ENCODE peak calls at places on chromosomes 11 and 22, in four cellular contexts. W is HepG2, R is K562, U is GM12878. I is an unnamed sample.

GRCh38 chr11:68471360-68472340 is 11.1 kb downstream of the PPP6R3 start:
- DNase-seq in W (no peak), R (no peak), U (peak), I (no peak)

GRCh38 chr11:19437760-19438159 is 197.0 kb upstream of the E2F8 start:
- DNase-seq in W (no peak), R (no peak), U (no peak), I (peak)

GRCh38 chr22:39661842-39662676 is 91.5 kb downstream of the CACNA1I start:
- DNase-seq in W (no peak), R (peak), U (no peak), I (no peak)

GRCh38 chr11:118012083-118012669 is 26.0 kb downstream of the IL10RA start:
- DNase-seq in W (no peak), R (peak), U (no peak), I (no peak)

GRCh38 chr22:44622147-44622427 is 79.9 kb upstream of the PRR5 start:
- DNase-seq in W (no peak), R (no peak), U (no peak), I (peak)

GRCh38 chr11:67437082-67437821 is at the start of gene PTPRCAP:
- DNase-seq in W (no peak), R (peak), U (no peak), I (no peak)

GRCh38 chr11:134656861-134657540 is 245.0 kb upstream of the B3GAT1 start:
- DNase-seq in W (no peak), R (no peak), U (no peak), I (no peak)

GRCh38 chr11:121964591-121964990 is 151.4 kb downstream of the BLID start:
- DNase-seq in W (no peak), R (no peak), U (no peak), I (peak)

GRCh38 chr11:124892131-124892530 is 5.5 kb downstream of the ROBO4 start:
- DNase-seq in W (no peak), R (no peak), U (no peak), I (no peak)

GRCh38 chr22:20043997-20044342 is 23.1 kb downstream of the TANGO2 start:
- DNase-seq in W (no peak), R (no peak), U (no peak), I (no peak)

GRCh38 chr22:31943976-31944699 is at the start of gene YWHAH:
- DNase-seq in W (peak), R (peak), U (peak), I (peak)

GRCh38 chr11:119306373-119306890 is 10.5 kb downstream of the MCAM start:
- DNase-seq in W (no peak), R (no peak), U (no peak), I (no peak)

GRCh38 chr22:43424201-43424600 is 12.4 kb downstream of the MPPED1 start:
- DNase-seq in W (no peak), R (no peak), U (no peak), I (no peak)

GRCh38 chr11:64245797-64246623 is 733 bp downstream of the PPP1R14B start:
- DNase-seq in W (peak), R (peak), U (no peak), I (peak)

GRCh38 chr11:129307162-129307561 is 68.5 kb upstream of the BARX2 start:
- DNase-seq in W (no peak), R (no peak), U (no peak), I (no peak)

GRCh38 chr11:131356201-131356600 is 14.2 kb upstream of the NTM start:
- DNase-seq in W (no peak), R (no peak), U (no peak), I (no peak)

GRCh38 chr11:112922606-112923005 is 38.6 kb upstream of the NCAM1 start:
- DNase-seq in W (no peak), R (no peak), U (no peak), I (no peak)

GRCh38 chr22:39237276-39238123 is 7.3 kb downstream of the PDGFB start:
- DNase-seq in W (no peak), R (no peak), U (no peak), I (no peak)

GRCh38 chr11:14342906-14343305 is 16.1 kb downstream of the RRAS2 start:
- DNase-seq in W (no peak), R (no peak), U (no peak), I (no peak)

GRCh38 chr22:45407793-45408192 is 5.6 kb downstream of the SMC1B start:
- DNase-seq in W (no peak), R (no peak), U (no peak), I (no peak)

GRCh38 chr11:128508785-128509518 is 78.4 kb downstream of the ETS1 start:
- DNase-seq in W (no peak), R (no peak), U (no peak), I (peak)

GRCh38 chr11:73308003-73308962 is at the start of gene ARHGEF17:
- DNase-seq in W (peak), R (peak), U (no peak), I (peak)

GRCh38 chr11:22432331-22433065 is 94.3 kb downstream of the SLC17A6 start:
- DNase-seq in W (no peak), R (no peak), U (no peak), I (no peak)

GRCh38 chr22:44701824-44702478 is at the start of gene PRR5:
- DNase-seq in W (peak), R (peak), U (no peak), I (peak)

GRCh38 chr11:103714246-103714645 is 322.2 kb upstream of the DDI1 start:
- DNase-seq in W (no peak), R (no peak), U (no peak), I (no peak)

GRCh38 chr11:35610636-35611035 is 7.6 kb upstream of the FJX1 start:
- DNase-seq in W (no peak), R (no peak), U (no peak), I (no peak)

GRCh38 chr11:2771758-2772466 is 72.1 kb upstream of the KCNQ1OT1 start:
- DNase-seq in W (no peak), R (no peak), U (no peak), I (no peak)

GRCh38 chr22:19631899-19632670 is 82.2 kb upstream of the SEPTIN5 start:
- DNase-seq in W (peak), R (peak), U (no peak), I (peak)

GRCh38 chr11:32358729-32359128 is 76.6 kb downstream of the WT1 start:
- DNase-seq in W (no peak), R (no peak), U (no peak), I (no peak)

GRCh38 chr11:7575841-7576451 is 62.1 kb downstream of the PPFIBP2 start:
- DNase-seq in W (peak), R (no peak), U (no peak), I (peak)

GRCh38 chr11:11230802-11231562 is 122.1 kb downstream of the CSNK2A3 start:
- DNase-seq in W (peak), R (peak), U (peak), I (peak)

GRCh38 chr22:37485006-37485713 is 1.0 kb downstream of the MFNG start:
- DNase-seq in W (no peak), R (no peak), U (no peak), I (no peak)

GRCh38 chr11:95923730-95924413 is at the start of gene MTMR2:
- DNase-seq in W (peak), R (peak), U (peak), I (peak)
- TF ChIP-seq EP300 in W (no peak), R (no peak), U (no peak), I (no peak)

GRCh38 chr11:47268448-47269001 is 1.4 kb upstream of the MADD start:
- DNase-seq in W (no peak), R (no peak), U (no peak), I (no peak)
- TF ChIP-seq CEBPB in W (no peak), R (no peak), U (no peak), I (no peak)

GRCh38 chr11:28566643-28567042 is 458.5 kb downstream of the METTL15 start:
- DNase-seq in W (no peak), R (peak), U (no peak), I (peak)
- TF ChIP-seq MYC in W (no peak), R (no peak), U (no peak), I (no peak)

GRCh38 chr22:27827586-27828213 is 26.1 kb upstream of the MN1 start:
- DNase-seq in W (no peak), R (no peak), U (no peak), I (no peak)
- TF ChIP-seq EP300 in W (no peak), R (no peak), U (no peak), I (no peak)

DNA sequence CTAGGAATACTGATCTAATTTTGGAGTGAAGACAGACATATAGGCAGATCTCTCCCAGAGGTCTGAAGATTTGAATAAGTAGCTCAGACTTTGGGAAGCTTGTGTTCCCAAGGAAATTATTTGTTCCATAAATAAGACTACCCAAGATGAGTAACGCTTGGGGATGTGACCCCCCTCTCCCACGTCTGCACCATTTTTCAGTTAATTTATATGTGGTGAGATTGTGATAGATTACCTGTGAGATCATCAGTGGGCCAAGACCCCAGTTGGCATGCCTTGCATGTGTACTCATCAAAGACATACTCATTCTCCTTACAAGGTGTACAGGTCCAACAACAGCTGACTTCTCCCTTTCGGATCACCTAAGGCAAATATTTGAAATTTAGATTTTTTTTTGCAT is 252.8 kb upstream of the CTSC start:
- DNase-seq in W (no peak), R (no peak), U (no peak), I (no peak)
- TF ChIP-seq CEBPB in W (no peak), R (no peak), U (no peak), I (no peak)

DNA sequence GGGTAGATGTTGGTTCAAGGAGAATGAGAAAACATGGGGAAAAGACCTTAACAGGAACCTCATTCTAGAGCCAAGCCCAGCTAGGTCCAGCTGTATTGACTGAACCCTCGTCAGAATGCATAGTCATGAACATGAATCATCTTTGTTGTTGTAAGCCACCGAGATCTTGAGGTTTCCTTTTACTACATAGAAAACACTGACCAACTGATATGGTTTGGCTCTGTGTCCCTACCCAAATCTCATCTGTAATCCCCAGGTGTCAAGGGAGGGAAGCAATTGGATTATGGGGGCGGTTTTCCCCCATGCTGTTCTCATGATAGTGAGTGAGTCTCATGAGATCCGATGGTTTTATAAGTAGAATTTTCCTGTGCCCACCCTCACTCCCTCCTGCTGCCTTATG is 19.4 kb upstream of the PHOX2A start:
- DNase-seq in W (no peak), R (peak), U (no peak), I (no peak)
- TF ChIP-seq MYC in W (no peak), R (no peak), U (no peak), I (no peak)

GRCh38 chr22:46576556-46577351 is 39.3 kb upstream of the CELSR1 start:
- DNase-seq in W (no peak), R (peak), U (no peak), I (no peak)
- TF ChIP-seq EP300 in W (no peak), R (no peak), U (no peak), I (no peak)

GRCh38 chr11:12394601-12395000 is 17.2 kb downstream of the PARVA start:
- DNase-seq in W (no peak), R (no peak), U (no peak), I (no peak)

GRCh38 chr11:12395333-12395732 is 18.0 kb downstream of the PARVA start:
- DNase-seq in W (no peak), R (no peak), U (no peak), I (no peak)

GRCh38 chr11:12402027-12402426 is 24.7 kb downstream of the PARVA start:
- DNase-seq in W (no peak), R (no peak), U (no peak), I (no peak)

GRCh38 chr11:12399355-12399754 is 22.0 kb downstream of the PARVA start:
- DNase-seq in W (no peak), R (no peak), U (no peak), I (no peak)

DNA sequence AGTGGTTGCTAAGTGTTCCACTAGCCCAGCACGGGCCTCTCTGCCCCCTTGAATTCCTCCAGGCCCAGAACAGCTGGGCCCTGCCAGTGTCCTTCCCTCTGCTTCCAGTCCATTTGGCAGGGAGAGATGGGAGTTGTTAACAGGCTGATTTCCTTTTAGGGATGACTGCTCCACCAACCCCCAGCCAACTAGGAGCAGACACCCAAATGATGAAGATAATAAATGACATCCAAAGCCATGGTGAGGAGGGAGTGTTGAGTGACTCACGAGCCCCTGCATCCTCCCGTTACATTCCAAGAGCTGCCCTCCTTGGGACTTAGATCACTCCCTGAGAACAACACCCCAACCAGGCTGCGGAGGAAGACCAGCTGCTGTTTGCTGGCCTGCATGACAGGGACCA is 20.6 kb downstream of the PARVA start:
- DNase-seq in W (no peak), R (no peak), U (no peak), I (peak)
- TF ChIP-seq CEBPB in W (no peak), R (no peak), U (no peak), I (no peak)

DNA sequence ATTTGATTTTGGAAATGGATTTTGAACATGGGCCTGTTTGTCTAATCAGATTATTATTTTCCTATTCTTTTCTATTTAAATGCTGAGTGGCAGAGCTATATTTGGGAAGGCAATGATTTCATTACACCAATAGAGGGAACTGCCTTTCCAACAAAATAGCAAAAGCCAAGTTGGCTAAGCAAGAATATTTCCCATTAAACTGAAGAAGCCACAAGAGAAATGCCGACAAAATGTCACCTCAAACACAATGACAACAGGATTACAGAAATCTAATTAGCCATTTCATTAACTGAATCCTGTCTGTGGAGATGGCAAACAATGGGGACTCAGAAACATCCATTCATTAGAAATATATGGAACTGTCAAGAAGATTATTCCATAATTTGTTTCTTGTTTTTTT is 1593.1 kb upstream of the RAG2 start:
- DNase-seq in W (no peak), R (no peak), U (no peak), I (no peak)
- TF ChIP-seq MYC in W (no peak), R (no peak), U (no peak), I (no peak)

DNA sequence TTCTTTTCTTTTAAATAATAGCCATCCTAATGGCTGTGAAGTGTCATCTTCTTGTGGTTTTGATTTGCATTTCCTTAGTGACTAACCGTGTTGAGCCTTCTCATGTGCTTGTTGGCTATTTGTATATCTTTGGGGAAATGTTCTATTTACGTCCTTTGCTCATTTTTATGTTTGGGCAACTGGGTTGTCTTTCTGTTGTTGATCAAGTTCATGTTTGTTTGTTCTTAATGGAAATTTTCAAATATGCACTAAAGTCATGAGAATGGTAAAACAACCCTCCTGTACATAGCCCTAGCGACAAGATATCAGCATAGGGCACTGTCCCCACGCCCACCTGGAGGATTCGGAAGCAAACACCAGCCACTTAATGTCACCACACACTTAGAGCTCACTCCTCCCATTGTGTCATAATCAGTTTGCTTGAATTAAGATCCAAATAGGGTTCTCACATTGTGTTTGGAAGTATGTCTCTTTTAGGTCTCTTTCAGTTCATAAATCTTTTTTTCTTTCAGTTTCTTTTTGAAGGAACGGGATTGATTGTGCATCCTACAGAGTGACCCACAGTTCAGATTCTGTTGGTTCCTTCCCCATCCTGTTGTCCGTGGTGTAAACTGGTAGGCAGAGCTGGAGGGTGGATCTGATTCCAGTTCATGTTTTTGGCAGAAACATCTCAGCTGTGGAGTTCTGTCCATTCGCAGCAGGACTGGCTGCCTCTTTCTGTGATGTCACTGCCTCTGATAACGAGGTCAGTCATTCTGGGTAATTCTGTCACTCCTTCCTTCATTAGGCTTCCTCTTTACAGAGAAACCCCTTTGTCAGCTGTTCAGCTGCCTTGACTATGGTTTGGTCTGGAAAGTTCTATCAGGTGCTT is 26.4 kb upstream of the ADORA2A start:
- DNase-seq in W (no peak), R (no peak), U (peak), I (no peak)
- TF ChIP-seq EP300 in W (no peak), R (no peak), U (peak), I (no peak)

I was measured in A549.